ENCODE peak calls at places on chromosome 20, in nine cellular contexts. O, Y, B, A, J, P, Z, E and G are unnamed samples.

GRCh38 chr20:16170406-16170971 is 402.8 kb downstream of the KIF16B start:
- DNase-seq in O (no peak), Y (no peak), B (no peak), A (no peak), J (no peak), P (no peak), Z (no peak), E (no peak), G (no peak)

GRCh38 chr20:18019068-18019467 is 38.6 kb downstream of the OVOL2 start:
- DNase-seq in O (no peak), Y (no peak), B (no peak), A (peak; percentile 51), J (peak; percentile 4), P (no peak), Z (no peak), E (no peak), G (no peak)

GRCh38 chr20:25399038-25399430 is 8.4 kb upstream of the ABHD12 start:
- DNase-seq in O (no peak), Y (no peak), B (peak; percentile 31), A (no peak), J (peak; percentile 80), P (peak; percentile 76), Z (no peak), E (no peak), G (peak; percentile 31)

GRCh38 chr20:24034820-24035219 is 46.2 kb upstream of the GGTLC1 start:
- DNase-seq in O (no peak), Y (no peak), B (no peak), A (no peak), J (peak; percentile 22), P (no peak), Z (no peak), E (no peak), G (peak; percentile 37)

GRCh38 chr20:46963196-46963529 is 68.5 kb downstream of the EYA2 start:
- DNase-seq in O (no peak), Y (no peak), B (no peak), A (peak; percentile 29), J (no peak), P (no peak), Z (no peak), E (no peak), G (no peak)

GRCh38 chr20:25083773-25084615 is 2.1 kb upstream of the VSX1 start:
- DNase-seq in O (no peak), Y (no peak), B (no peak), A (peak; percentile 75), J (no peak), P (no peak), Z (peak; percentile 8), E (peak; percentile 60), G (no peak)

GRCh38 chr20:33666293-33667244 is at the start of gene ACTL10:
- DNase-seq in O (peak; percentile 80), Y (peak; percentile 99), B (peak; percentile 98), A (peak; percentile 97), J (peak; percentile 98), P (peak; percentile 95), Z (peak; percentile 98), E (peak; percentile 98), G (peak; percentile 98)

GRCh38 chr20:905396-905961 is 10.7 kb downstream of the ANGPT4 start:
- DNase-seq in O (no peak), Y (no peak), B (no peak), A (peak; percentile 33), J (no peak), P (no peak), Z (no peak), E (no peak), G (no peak)

GRCh38 chr20:45798935-45799642 is 7.3 kb downstream of the DNTTIP1 start:
- DNase-seq in O (no peak), Y (no peak), B (peak; percentile 61), A (no peak), J (peak; percentile 53), P (peak; percentile 72), Z (peak; percentile 65), E (no peak), G (peak; percentile 65)

GRCh38 chr20:52655365-52655764 is 316.8 kb upstream of the TSHZ2 start:
- DNase-seq in O (no peak), Y (no peak), B (no peak), A (no peak), J (no peak), P (no peak), Z (no peak), E (no peak), G (no peak)

GRCh38 chr20:11952621-11953020 is 34.9 kb downstream of the BTBD3 start:
- DNase-seq in O (no peak), Y (no peak), B (no peak), A (no peak), J (no peak), P (no peak), Z (no peak), E (no peak), G (no peak)

GRCh38 chr20:54174452-54175175 is 828 bp upstream of the CYP24A1 start:
- DNase-seq in O (no peak), Y (no peak), B (no peak), A (no peak), J (no peak), P (no peak), Z (no peak), E (no peak), G (no peak)

GRCh38 chr20:54172532-54172855 is 1.3 kb downstream of the CYP24A1 start:
- DNase-seq in O (no peak), Y (no peak), B (no peak), A (no peak), J (no peak), P (no peak), Z (no peak), E (no peak), G (no peak)

GRCh38 chr20:54173653-54174451 is at the start of gene CYP24A1:
- DNase-seq in O (no peak), Y (no peak), B (no peak), A (peak; percentile 81), J (no peak), P (no peak), Z (no peak), E (no peak), G (no peak)

GRCh38 chr20:54170963-54171362 is 2.8 kb downstream of the CYP24A1 start:
- DNase-seq in O (no peak), Y (no peak), B (no peak), A (no peak), J (no peak), P (no peak), Z (no peak), E (no peak), G (no peak)

DNA sequence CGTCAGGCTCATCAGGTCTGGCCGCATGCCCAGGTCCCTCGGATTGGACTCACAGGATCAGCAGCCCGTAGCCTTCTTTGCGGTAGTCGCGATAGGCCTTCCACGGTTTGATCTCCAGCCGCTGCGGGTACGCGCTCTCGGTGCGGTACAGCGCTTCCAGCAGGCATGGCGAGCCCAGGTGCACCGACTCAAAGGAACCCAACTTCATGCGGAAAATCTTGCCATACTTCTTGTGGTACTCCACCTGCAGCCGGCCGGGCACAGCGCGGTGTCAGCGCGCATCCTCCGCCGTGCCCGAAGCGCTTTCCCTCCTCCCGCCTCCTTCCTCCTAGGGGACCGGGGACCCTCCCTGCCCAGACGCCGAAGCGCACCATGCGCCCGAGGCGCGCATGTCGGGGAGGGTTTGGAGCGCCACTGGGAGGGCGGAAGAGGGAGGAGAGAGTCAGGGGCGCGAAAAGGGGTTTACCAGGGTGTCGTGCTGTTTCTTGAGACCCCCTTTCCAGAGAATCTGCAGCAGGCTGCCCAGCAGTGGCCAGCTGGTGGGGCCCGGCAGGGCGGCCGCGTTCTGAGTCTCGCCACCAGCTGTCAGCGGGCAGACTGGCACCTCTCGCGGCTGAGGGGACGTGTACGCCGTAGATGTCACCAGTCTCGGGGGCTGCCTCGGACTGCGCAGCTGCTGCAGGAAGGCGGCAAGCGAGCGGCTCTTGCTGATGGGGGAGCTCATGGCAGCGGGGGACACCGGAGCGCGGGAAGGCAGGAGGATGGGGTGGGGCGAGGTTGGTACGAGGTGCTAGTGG is 732 bp downstream of the CYP24A1 start:
- DNase-seq in O (no peak), Y (no peak), B (no peak), A (no peak), J (no peak), P (peak; percentile 36), Z (no peak), E (no peak), G (no peak)
- H3K4me3 ChIP-seq in O (peak overlapping the region; percentile 39), Y (no peak overlapping the region), B (no peak overlapping the region), A (no peak overlapping the region), J (no peak overlapping the region), P (peak overlapping the region; percentile 16), Z (no peak overlapping the region), E (peak overlapping the region; percentile 22), G (no peak overlapping the region)

GRCh38 chr20:31549513-31549880 is 35.3 kb downstream of the HM13 start:
- DNase-seq in O (no peak), Y (no peak), B (no peak), A (no peak), J (no peak), P (no peak), Z (no peak), E (no peak), G (no peak)
- H3K36me3 ChIP-seq in O (peaks cover 90% of the 10 kb centered on the region), Y (no peaks in the 10 kb centered on the region), B (peaks cover 100% of the 10 kb centered on the region), A (peaks cover 54% of the 10 kb centered on the region), J (peaks cover 70% of the 10 kb centered on the region), P (peaks cover 20% of the 10 kb centered on the region), Z (no peaks in the 10 kb centered on the region), E (peaks cover 14% of the 10 kb centered on the region), G (peaks cover 34% of the 10 kb centered on the region)

GRCh38 chr20:37758332-37758731 is 64.5 kb downstream of the CTNNBL1 start:
- DNase-seq in O (no peak), Y (no peak), B (no peak), A (no peak), J (no peak), P (no peak), Z (no peak), E (no peak), G (no peak)
- TF ChIP-seq CTCF in O (no peak), Y (peak; percentile 8), B (no peak), A (no peak), J (peak; percentile 51), P (peak; percentile 16), Z (no peak), E (no peak), G (no peak)

GRCh38 chr20:50146732-50147662 is 6.5 kb downstream of the PEDS1 start:
- DNase-seq in O (no peak), Y (peak; percentile 78), B (no peak), A (peak; percentile 92), J (no peak), P (no peak), Z (peak; percentile 77), E (peak; percentile 66), G (peak; percentile 56)

GRCh38 chr20:50142812-50143211 is 10.7 kb downstream of the PEDS1 start:
- DNase-seq in O (no peak), Y (no peak), B (no peak), A (no peak), J (no peak), P (no peak), Z (no peak), E (no peak), G (no peak)

GRCh38 chr20:50149481-50150254 is 3.9 kb downstream of the PEDS1 start:
- DNase-seq in O (no peak), Y (no peak), B (no peak), A (no peak), J (no peak), P (no peak), Z (no peak), E (peak; percentile 74), G (no peak)

GRCh38 chr20:50144362-50144761 is 9.2 kb downstream of the PEDS1 start:
- DNase-seq in O (no peak), Y (no peak), B (no peak), A (no peak), J (peak; percentile 98), P (no peak), Z (no peak), E (peak; percentile 83), G (peak; percentile 59)

DNA sequence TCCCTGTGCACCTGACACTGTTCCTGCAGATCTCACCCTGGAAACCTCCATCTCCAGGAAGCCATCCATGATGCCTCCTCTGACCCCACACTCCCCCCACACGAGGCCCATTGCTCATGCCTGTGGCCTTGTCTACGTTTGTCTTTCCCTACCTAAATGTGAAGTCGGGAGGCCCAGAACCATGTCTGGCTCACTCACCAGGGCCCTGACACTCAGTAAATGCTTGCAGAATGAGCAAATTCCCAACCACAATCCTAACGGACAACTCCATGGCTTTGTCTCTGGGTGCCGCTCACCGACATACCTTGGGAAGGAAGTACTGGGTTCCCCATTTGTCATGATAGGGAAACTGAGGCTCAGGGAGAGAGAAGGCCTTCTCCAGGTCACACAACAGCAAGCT is 7.3 kb downstream of the PEDS1 start:
- DNase-seq in O (no peak), Y (no peak), B (no peak), A (no peak), J (no peak), P (no peak), Z (no peak), E (no peak), G (no peak)
- H3K4me3 ChIP-seq in O (peak overlapping the region; percentile 27), Y (no peak overlapping the region), B (no peak overlapping the region), A (no peak overlapping the region), J (no peak overlapping the region), P (no peak overlapping the region), Z (no peak overlapping the region), E (peak overlapping the region; percentile 56), G (no peak overlapping the region)